ENCODE peak calls at places on chromosomes 4 and X, in five cellular contexts. One of them, this sample, is unnamed.

GRCh38 chr4:109691411-109691920 is 11.8 kb downstream of the CASP6 start:
- DNase-seq in transverse colon: no peak
- DNase-seq in A549: no peak
- DNase-seq in CD4-positive, alpha-beta memory T cell: no peak
- DNase-seq in astrocyte: no peak
- DNase-seq in this sample: no peak

GRCh38 chr4:1723131-1723801 is 1.9 kb downstream of the TACC3 start:
- DNase-seq in astrocyte: no peak
- DNase-seq in CD4-positive, alpha-beta memory T cell: peak; percentile 74
- DNase-seq in A549: no peak
- DNase-seq in transverse colon: no peak
- DNase-seq in this sample: no peak

GRCh38 chrX:139475432-139475831 is 55.1 kb upstream of the F9 start:
- DNase-seq in astrocyte: no peak
- DNase-seq in transverse colon: no peak
- DNase-seq in CD4-positive, alpha-beta memory T cell: no peak
- DNase-seq in A549: no peak
- DNase-seq in this sample: no peak

GRCh38 chr4:143653031-143653430 is 47.4 kb downstream of the FREM3 start:
- DNase-seq in astrocyte: peak; percentile 2
- DNase-seq in CD4-positive, alpha-beta memory T cell: no peak
- DNase-seq in A549: no peak
- DNase-seq in transverse colon: no peak
- DNase-seq in this sample: no peak

GRCh38 chr4:25367004-25367621 is 9.9 kb upstream of the ANAPC4 start:
- DNase-seq in A549: no peak
- DNase-seq in transverse colon: no peak
- DNase-seq in astrocyte: peak; percentile 16
- DNase-seq in CD4-positive, alpha-beta memory T cell: peak; percentile 26
- DNase-seq in this sample: no peak

GRCh38 chr4:123170843-123171242 is 225.8 kb upstream of the SPRY1 start:
- DNase-seq in astrocyte: peak; percentile 8
- DNase-seq in CD4-positive, alpha-beta memory T cell: no peak
- DNase-seq in A549: no peak
- DNase-seq in transverse colon: no peak
- DNase-seq in this sample: no peak

GRCh38 chr4:2915789-2916188 is 47.4 kb downstream of the NOP14 start:
- DNase-seq in A549: no peak
- DNase-seq in astrocyte: no peak
- DNase-seq in CD4-positive, alpha-beta memory T cell: no peak
- DNase-seq in transverse colon: no peak
- DNase-seq in this sample: no peak

GRCh38 chr4:122827899-122828601 is 1.4 kb downstream of the FGF2 start:
- DNase-seq in transverse colon: peak; percentile 37
- DNase-seq in CD4-positive, alpha-beta memory T cell: peak; percentile 46
- DNase-seq in A549: peak; percentile 55
- DNase-seq in astrocyte: peak; percentile 64
- DNase-seq in this sample: no peak

GRCh38 chr4:152575533-152575932 is 39.6 kb upstream of the FBXW7 start:
- DNase-seq in astrocyte: no peak
- DNase-seq in transverse colon: no peak
- DNase-seq in CD4-positive, alpha-beta memory T cell: no peak
- DNase-seq in A549: no peak
- DNase-seq in this sample: no peak

GRCh38 chr4:170400346-170400745 is 310.6 kb upstream of the AADAT start:
- DNase-seq in astrocyte: no peak
- DNase-seq in A549: no peak
- DNase-seq in transverse colon: no peak
- DNase-seq in CD4-positive, alpha-beta memory T cell: no peak
- DNase-seq in this sample: no peak

GRCh38 chr4:112523008-112523440 is 7.0 kb upstream of the NEUROG2 start:
- DNase-seq in A549: no peak
- DNase-seq in astrocyte: peak; percentile 24
- DNase-seq in CD4-positive, alpha-beta memory T cell: peak; percentile 45
- DNase-seq in transverse colon: peak; percentile 31
- DNase-seq in this sample: no peak

GRCh38 chr4:118992149-118992548 is 103.5 kb downstream of the SYNPO2 start:
- DNase-seq in transverse colon: no peak
- DNase-seq in CD4-positive, alpha-beta memory T cell: no peak
- DNase-seq in A549: no peak
- DNase-seq in astrocyte: no peak
- DNase-seq in this sample: no peak

GRCh38 chr4:57234252-57234775 is 124.1 kb upstream of the IGFBP7 start:
- DNase-seq in transverse colon: no peak
- DNase-seq in astrocyte: no peak
- DNase-seq in A549: no peak
- DNase-seq in CD4-positive, alpha-beta memory T cell: no peak
- DNase-seq in this sample: no peak

GRCh38 chrX:41779058-41779564 is 55.1 kb downstream of the GPR82 start:
- DNase-seq in CD4-positive, alpha-beta memory T cell: no peak
- DNase-seq in A549: peak; percentile 22
- DNase-seq in transverse colon: no peak
- DNase-seq in astrocyte: peak; percentile 71
- DNase-seq in this sample: no peak

GRCh38 chrX:138191998-138192397 is 519.5 kb downstream of the FGF13 start:
- DNase-seq in astrocyte: no peak
- DNase-seq in transverse colon: no peak
- DNase-seq in A549: no peak
- DNase-seq in CD4-positive, alpha-beta memory T cell: no peak
- DNase-seq in this sample: peak; percentile 4

GRCh38 chr4:37447886-37448285 is 203.3 kb downstream of the NWD2 start:
- DNase-seq in astrocyte: no peak
- DNase-seq in CD4-positive, alpha-beta memory T cell: no peak
- DNase-seq in transverse colon: no peak
- DNase-seq in A549: no peak
- DNase-seq in this sample: no peak

GRCh38 chr4:146095091-146095690 is 80.3 kb upstream of the LSM6 start:
- DNase-seq in astrocyte: peak; percentile 12
- DNase-seq in A549: peak; percentile 2
- DNase-seq in CD4-positive, alpha-beta memory T cell: no peak
- DNase-seq in transverse colon: peak; percentile 46
- DNase-seq in this sample: peak; percentile 17

GRCh38 chrX:152632445-152633097 is 5.1 kb upstream of the GABRQ start:
- DNase-seq in A549: peak; percentile 14
- DNase-seq in CD4-positive, alpha-beta memory T cell: peak; percentile 20
- DNase-seq in transverse colon: peak; percentile 47
- DNase-seq in astrocyte: no peak
- DNase-seq in this sample: peak; percentile 47

GRCh38 chr4:91963489-91963888 is 340.3 kb upstream of the GRID2 start:
- DNase-seq in A549: no peak
- DNase-seq in astrocyte: peak; percentile 74
- DNase-seq in CD4-positive, alpha-beta memory T cell: no peak
- DNase-seq in transverse colon: no peak
- DNase-seq in this sample: no peak

GRCh38 chr4:30875659-30876269 is 155.6 kb downstream of the PCDH7 start:
- DNase-seq in transverse colon: no peak
- DNase-seq in CD4-positive, alpha-beta memory T cell: no peak
- DNase-seq in A549: no peak
- DNase-seq in astrocyte: peak; percentile 63
- DNase-seq in this sample: no peak

GRCh38 chrX:54540289-54540688 is 10.3 kb downstream of the GNL3L start:
- DNase-seq in A549: no peak
- DNase-seq in CD4-positive, alpha-beta memory T cell: no peak
- DNase-seq in transverse colon: no peak
- DNase-seq in astrocyte: peak; percentile 57
- DNase-seq in this sample: no peak

GRCh38 chrX:1462596-1463251 is 10.0 kb upstream of the ASMTL start:
- DNase-seq in A549: no peak
- DNase-seq in astrocyte: peak; percentile 87
- DNase-seq in transverse colon: no peak
- DNase-seq in CD4-positive, alpha-beta memory T cell: peak; percentile 95
- DNase-seq in this sample: peak; percentile 2

GRCh38 chr4:86033171-86033570 is 326.7 kb downstream of the MAPK10 start:
- DNase-seq in CD4-positive, alpha-beta memory T cell: no peak
- DNase-seq in astrocyte: peak; percentile 90
- DNase-seq in transverse colon: peak; percentile 9
- DNase-seq in A549: no peak
- DNase-seq in this sample: no peak

GRCh38 chr4:8745828-8746225 is 125.8 kb downstream of the HMX1 start:
- DNase-seq in A549: no peak
- DNase-seq in astrocyte: no peak
- DNase-seq in CD4-positive, alpha-beta memory T cell: no peak
- DNase-seq in transverse colon: no peak
- DNase-seq in this sample: no peak

GRCh38 chrX:50157545-50158125 is 43.2 kb downstream of the AKAP4 start:
- DNase-seq in CD4-positive, alpha-beta memory T cell: no peak
- DNase-seq in astrocyte: no peak
- DNase-seq in transverse colon: peak; percentile 49
- DNase-seq in A549: no peak
- DNase-seq in this sample: no peak

GRCh38 chr4:170007113-170007512 is 19.1 kb downstream of the MFAP3L start:
- DNase-seq in CD4-positive, alpha-beta memory T cell: no peak
- DNase-seq in transverse colon: no peak
- DNase-seq in astrocyte: peak; percentile 55
- DNase-seq in A549: no peak
- DNase-seq in this sample: no peak

GRCh38 chrX:44914532-44915198 is 41.7 kb downstream of the KDM6A start:
- DNase-seq in astrocyte: peak; percentile 64
- DNase-seq in CD4-positive, alpha-beta memory T cell: no peak
- DNase-seq in transverse colon: no peak
- DNase-seq in A549: no peak
- DNase-seq in this sample: no peak

GRCh38 chr4:84647307-84647884 is 64.5 kb downstream of the CDS1 start:
- DNase-seq in A549: no peak
- DNase-seq in astrocyte: no peak
- DNase-seq in CD4-positive, alpha-beta memory T cell: no peak
- DNase-seq in transverse colon: no peak
- DNase-seq in this sample: no peak

GRCh38 chr4:140102406-140102805 is 51.6 kb downstream of the MAML3 start:
- DNase-seq in transverse colon: no peak
- DNase-seq in astrocyte: peak; percentile 23
- DNase-seq in A549: no peak
- DNase-seq in CD4-positive, alpha-beta memory T cell: no peak
- DNase-seq in this sample: no peak

GRCh38 chr4:44716597-44716996 is 9.8 kb downstream of the GNPDA2 start:
- DNase-seq in transverse colon: no peak
- DNase-seq in CD4-positive, alpha-beta memory T cell: no peak
- DNase-seq in A549: no peak
- DNase-seq in astrocyte: no peak
- DNase-seq in this sample: no peak

GRCh38 chrX:103092942-103093341 is at the start of gene NXF3:
- DNase-seq in transverse colon: no peak
- DNase-seq in A549: no peak
- DNase-seq in astrocyte: no peak
- DNase-seq in CD4-positive, alpha-beta memory T cell: no peak
- DNase-seq in this sample: no peak

GRCh38 chr4:2292679-2293108 is 30.8 kb upstream of the MXD4 start:
- DNase-seq in A549: no peak
- DNase-seq in astrocyte: peak; percentile 74
- DNase-seq in transverse colon: no peak
- DNase-seq in CD4-positive, alpha-beta memory T cell: no peak
- DNase-seq in this sample: no peak

GRCh38 chrX:40173662-40174593 is 76.2 kb upstream of the BCOR start:
- DNase-seq in transverse colon: peak; percentile 38
- DNase-seq in CD4-positive, alpha-beta memory T cell: peak; percentile 50
- DNase-seq in A549: no peak
- DNase-seq in astrocyte: no peak
- DNase-seq in this sample: peak; percentile 62
- H3K4me1 ChIP-seq in transverse colon: peaks cover 41% of the 10 kb centered on the region
- H3K4me1 ChIP-seq in CD4-positive, alpha-beta memory T cell: peaks cover 45% of the 10 kb centered on the region
- H3K4me1 ChIP-seq in A549: peaks cover 15% of the 10 kb centered on the region
- H3K4me1 ChIP-seq in astrocyte: peaks cover 26% of the 10 kb centered on the region
- H3K4me1 ChIP-seq in this sample: peaks cover 66% of the 10 kb centered on the region

DNA sequence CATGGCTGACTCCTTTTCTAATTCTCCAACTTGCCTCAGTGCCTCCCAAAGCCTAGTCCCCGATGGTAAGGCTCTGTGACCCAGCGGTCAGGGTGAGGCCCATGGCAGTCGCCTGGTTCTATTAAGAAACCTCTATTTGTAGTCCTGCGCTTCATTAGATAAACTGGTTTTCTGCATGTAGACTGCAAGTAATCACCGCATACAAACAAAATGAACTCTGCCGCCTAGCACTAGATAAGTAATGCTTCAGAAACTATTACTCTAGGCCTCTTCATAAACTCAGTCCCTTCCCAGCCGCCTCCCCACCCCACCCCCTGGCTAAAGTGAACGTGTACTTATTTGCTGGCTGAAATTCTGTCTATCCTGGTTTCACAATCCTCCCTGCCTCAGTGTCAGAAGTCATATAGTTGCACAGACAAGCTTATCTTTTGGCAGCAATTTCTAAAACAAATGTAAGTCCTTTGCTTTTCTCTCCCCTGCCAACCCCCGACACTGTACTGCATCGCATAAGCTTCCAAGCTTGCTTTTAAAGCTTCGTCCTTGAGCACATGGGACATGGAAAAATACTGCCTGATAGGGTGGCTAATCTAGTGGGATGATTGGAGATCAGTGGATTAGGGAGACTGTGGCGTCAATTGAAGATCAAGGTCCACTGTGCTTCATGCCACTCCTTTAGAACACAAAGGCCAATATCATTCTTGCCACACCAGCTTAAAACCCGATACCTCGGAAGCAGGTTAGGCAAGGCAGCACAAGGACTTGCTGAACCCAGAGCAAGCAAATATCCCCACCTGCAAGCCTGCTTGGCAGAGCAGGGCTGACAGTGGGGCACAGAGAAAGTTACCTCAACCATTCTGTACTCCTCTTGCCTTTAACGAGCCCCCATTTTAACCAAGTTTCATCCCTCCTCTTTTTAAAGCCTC is 125.8 kb downstream of the IRF2 start:
- DNase-seq in A549: no peak
- DNase-seq in astrocyte: no peak
- DNase-seq in transverse colon: peak; percentile 85
- DNase-seq in CD4-positive, alpha-beta memory T cell: no peak
- DNase-seq in this sample: no peak
- H3K4me1 ChIP-seq in A549: peaks cover 12% of the 10 kb centered on the region
- H3K4me1 ChIP-seq in astrocyte: peaks cover 1% of the 10 kb centered on the region
- H3K4me1 ChIP-seq in transverse colon: peaks cover 69% of the 10 kb centered on the region
- H3K4me1 ChIP-seq in CD4-positive, alpha-beta memory T cell: peaks cover 8% of the 10 kb centered on the region
- H3K4me1 ChIP-seq in this sample: peaks cover 7% of the 10 kb centered on the region

GRCh38 chr4:16772366-16772850 is 126.0 kb downstream of the LDB2 start:
- DNase-seq in A549: no peak
- DNase-seq in CD4-positive, alpha-beta memory T cell: no peak
- DNase-seq in astrocyte: no peak
- DNase-seq in transverse colon: no peak
- DNase-seq in this sample: no peak
- H3K4me1 ChIP-seq in A549: no peaks in the 10 kb centered on the region
- H3K4me1 ChIP-seq in CD4-positive, alpha-beta memory T cell: no peaks in the 10 kb centered on the region
- H3K4me1 ChIP-seq in astrocyte: no peaks in the 10 kb centered on the region
- H3K4me1 ChIP-seq in transverse colon: no peaks in the 10 kb centered on the region
- H3K4me1 ChIP-seq in this sample: no peaks in the 10 kb centered on the region

GRCh38 chr4:6350646-6351045 is 81.0 kb downstream of the WFS1 start:
- DNase-seq in CD4-positive, alpha-beta memory T cell: no peak
- DNase-seq in astrocyte: no peak
- DNase-seq in A549: no peak
- DNase-seq in transverse colon: no peak
- DNase-seq in this sample: no peak
- H3K4me1 ChIP-seq in CD4-positive, alpha-beta memory T cell: no peaks in the 10 kb centered on the region
- H3K4me1 ChIP-seq in astrocyte: no peaks in the 10 kb centered on the region
- H3K4me1 ChIP-seq in A549: no peaks in the 10 kb centered on the region
- H3K4me1 ChIP-seq in transverse colon: no peaks in the 10 kb centered on the region
- H3K4me1 ChIP-seq in this sample: no peaks in the 10 kb centered on the region

GRCh38 chr4:142315999-142316398 is 530.1 kb downstream of the INPP4B start:
- DNase-seq in astrocyte: no peak
- DNase-seq in transverse colon: no peak
- DNase-seq in A549: no peak
- DNase-seq in CD4-positive, alpha-beta memory T cell: no peak
- DNase-seq in this sample: no peak
- H3K4me1 ChIP-seq in astrocyte: no peaks in the 10 kb centered on the region
- H3K4me1 ChIP-seq in transverse colon: peaks cover 36% of the 10 kb centered on the region
- H3K4me1 ChIP-seq in A549: no peaks in the 10 kb centered on the region
- H3K4me1 ChIP-seq in CD4-positive, alpha-beta memory T cell: peaks cover 80% of the 10 kb centered on the region
- H3K4me1 ChIP-seq in this sample: peaks cover 12% of the 10 kb centered on the region

This sample was measured in DND-41.